ENCODE peak calls at places on chromosome 5, in ten cellular contexts. One of them, this sample, is unnamed.

GRCh38 chr5:1315018-1315708 is 20.3 kb upstream of the TERT start:
- DNase-seq in activated T-helper 1 cell treated with Interleukin-2 at 50 U/mL for 16 hours: no peak
- DNase-seq in COR-L47: no peak
- DNase-seq in SK-N-MC: no peak
- DNase-seq in Right ventricle myocardium superior: no peak
- DNase-seq in activated naive CD8-positive, alpha-beta T cell treated with anti-CD3 and anti-CD28 coated beads, Interleukin-2, amount 50 U/mL, for 24 hours: no peak
- DNase-seq in left ventricle myocardium inferior: no peak
- DNase-seq in effector memory CD4-positive, alpha-beta T cell: no peak
- DNase-seq in substantia nigra: no peak
- DNase-seq in HTR-8/SVneo: no peak
- DNase-seq in this sample: no peak

GRCh38 chr5:128213340-128213739 is 129.8 kb downstream of the SLC12A2 start:
- DNase-seq in effector memory CD4-positive, alpha-beta T cell: peak; percentile 11
- DNase-seq in activated T-helper 1 cell treated with Interleukin-2 at 50 U/mL for 16 hours: no peak
- DNase-seq in Right ventricle myocardium superior: no peak
- DNase-seq in left ventricle myocardium inferior: no peak
- DNase-seq in HTR-8/SVneo: peak; percentile 30
- DNase-seq in substantia nigra: no peak
- DNase-seq in SK-N-MC: peak; percentile 45
- DNase-seq in activated naive CD8-positive, alpha-beta T cell treated with anti-CD3 and anti-CD28 coated beads, Interleukin-2, amount 50 U/mL, for 24 hours: peak; percentile 48
- DNase-seq in COR-L47: peak; percentile 53
- DNase-seq in this sample: peak; percentile 65

GRCh38 chr5:177365845-177366527 is 8.3 kb downstream of the RGS14 start:
- DNase-seq in HTR-8/SVneo: no peak
- DNase-seq in Right ventricle myocardium superior: no peak
- DNase-seq in activated naive CD8-positive, alpha-beta T cell treated with anti-CD3 and anti-CD28 coated beads, Interleukin-2, amount 50 U/mL, for 24 hours: no peak
- DNase-seq in SK-N-MC: no peak
- DNase-seq in COR-L47: no peak
- DNase-seq in effector memory CD4-positive, alpha-beta T cell: no peak
- DNase-seq in left ventricle myocardium inferior: no peak
- DNase-seq in activated T-helper 1 cell treated with Interleukin-2 at 50 U/mL for 16 hours: no peak
- DNase-seq in substantia nigra: no peak
- DNase-seq in this sample: no peak

GRCh38 chr5:141100243-141100805 is at the start of gene PCDHB3:
- DNase-seq in activated naive CD8-positive, alpha-beta T cell treated with anti-CD3 and anti-CD28 coated beads, Interleukin-2, amount 50 U/mL, for 24 hours: peak; percentile 37
- DNase-seq in SK-N-MC: no peak
- DNase-seq in COR-L47: peak; percentile 45
- DNase-seq in Right ventricle myocardium superior: peak; percentile 55
- DNase-seq in activated T-helper 1 cell treated with Interleukin-2 at 50 U/mL for 16 hours: no peak
- DNase-seq in HTR-8/SVneo: peak; percentile 78
- DNase-seq in left ventricle myocardium inferior: peak; percentile 40
- DNase-seq in substantia nigra: no peak
- DNase-seq in effector memory CD4-positive, alpha-beta T cell: no peak
- DNase-seq in this sample: no peak

GRCh38 chr5:125189451-125190051 is 443.1 kb upstream of the ZNF608 start:
- DNase-seq in left ventricle myocardium inferior: no peak
- DNase-seq in HTR-8/SVneo: no peak
- DNase-seq in substantia nigra: no peak
- DNase-seq in Right ventricle myocardium superior: no peak
- DNase-seq in activated naive CD8-positive, alpha-beta T cell treated with anti-CD3 and anti-CD28 coated beads, Interleukin-2, amount 50 U/mL, for 24 hours: no peak
- DNase-seq in activated T-helper 1 cell treated with Interleukin-2 at 50 U/mL for 16 hours: no peak
- DNase-seq in COR-L47: no peak
- DNase-seq in effector memory CD4-positive, alpha-beta T cell: no peak
- DNase-seq in SK-N-MC: no peak
- DNase-seq in this sample: no peak

GRCh38 chr5:144467795-144468194 is 297.1 kb downstream of the KCTD16 start:
- DNase-seq in activated naive CD8-positive, alpha-beta T cell treated with anti-CD3 and anti-CD28 coated beads, Interleukin-2, amount 50 U/mL, for 24 hours: no peak
- DNase-seq in SK-N-MC: no peak
- DNase-seq in effector memory CD4-positive, alpha-beta T cell: no peak
- DNase-seq in HTR-8/SVneo: peak; percentile 38
- DNase-seq in COR-L47: peak; percentile 79
- DNase-seq in Right ventricle myocardium superior: no peak
- DNase-seq in left ventricle myocardium inferior: no peak
- DNase-seq in substantia nigra: no peak
- DNase-seq in activated T-helper 1 cell treated with Interleukin-2 at 50 U/mL for 16 hours: no peak
- DNase-seq in this sample: no peak

GRCh38 chr5:72281764-72282499 is 38.1 kb downstream of the MRPS27 start:
- DNase-seq in effector memory CD4-positive, alpha-beta T cell: no peak
- DNase-seq in SK-N-MC: peak; percentile 96
- DNase-seq in HTR-8/SVneo: peak; percentile 61
- DNase-seq in activated naive CD8-positive, alpha-beta T cell treated with anti-CD3 and anti-CD28 coated beads, Interleukin-2, amount 50 U/mL, for 24 hours: no peak
- DNase-seq in left ventricle myocardium inferior: no peak
- DNase-seq in COR-L47: no peak
- DNase-seq in Right ventricle myocardium superior: no peak
- DNase-seq in substantia nigra: no peak
- DNase-seq in activated T-helper 1 cell treated with Interleukin-2 at 50 U/mL for 16 hours: no peak
- DNase-seq in this sample: no peak

GRCh38 chr5:79062431-79062830 is 7.0 kb downstream of the DMGDH start:
- DNase-seq in left ventricle myocardium inferior: no peak
- DNase-seq in SK-N-MC: no peak
- DNase-seq in COR-L47: peak; percentile 35
- DNase-seq in HTR-8/SVneo: no peak
- DNase-seq in effector memory CD4-positive, alpha-beta T cell: no peak
- DNase-seq in activated T-helper 1 cell treated with Interleukin-2 at 50 U/mL for 16 hours: no peak
- DNase-seq in activated naive CD8-positive, alpha-beta T cell treated with anti-CD3 and anti-CD28 coated beads, Interleukin-2, amount 50 U/mL, for 24 hours: no peak
- DNase-seq in Right ventricle myocardium superior: no peak
- DNase-seq in substantia nigra: no peak
- DNase-seq in this sample: no peak

GRCh38 chr5:143968071-143968878 is 156.3 kb downstream of the HMHB1 start:
- DNase-seq in Right ventricle myocardium superior: no peak
- DNase-seq in activated naive CD8-positive, alpha-beta T cell treated with anti-CD3 and anti-CD28 coated beads, Interleukin-2, amount 50 U/mL, for 24 hours: no peak
- DNase-seq in COR-L47: no peak
- DNase-seq in effector memory CD4-positive, alpha-beta T cell: no peak
- DNase-seq in left ventricle myocardium inferior: no peak
- DNase-seq in SK-N-MC: no peak
- DNase-seq in HTR-8/SVneo: peak; percentile 40
- DNase-seq in activated T-helper 1 cell treated with Interleukin-2 at 50 U/mL for 16 hours: no peak
- DNase-seq in substantia nigra: no peak
- DNase-seq in this sample: peak; percentile 8

GRCh38 chr5:126357585-126358342 is 65.4 kb upstream of the GRAMD2B start:
- DNase-seq in HTR-8/SVneo: no peak
- DNase-seq in Right ventricle myocardium superior: no peak
- DNase-seq in substantia nigra: no peak
- DNase-seq in COR-L47: no peak
- DNase-seq in left ventricle myocardium inferior: no peak
- DNase-seq in effector memory CD4-positive, alpha-beta T cell: no peak
- DNase-seq in activated naive CD8-positive, alpha-beta T cell treated with anti-CD3 and anti-CD28 coated beads, Interleukin-2, amount 50 U/mL, for 24 hours: no peak
- DNase-seq in SK-N-MC: no peak
- DNase-seq in activated T-helper 1 cell treated with Interleukin-2 at 50 U/mL for 16 hours: no peak
- DNase-seq in this sample: no peak

GRCh38 chr5:152274206-152274605 is 130.9 kb downstream of the NMUR2 start:
- DNase-seq in substantia nigra: no peak
- DNase-seq in COR-L47: no peak
- DNase-seq in Right ventricle myocardium superior: no peak
- DNase-seq in effector memory CD4-positive, alpha-beta T cell: no peak
- DNase-seq in activated naive CD8-positive, alpha-beta T cell treated with anti-CD3 and anti-CD28 coated beads, Interleukin-2, amount 50 U/mL, for 24 hours: no peak
- DNase-seq in activated T-helper 1 cell treated with Interleukin-2 at 50 U/mL for 16 hours: no peak
- DNase-seq in left ventricle myocardium inferior: no peak
- DNase-seq in HTR-8/SVneo: no peak
- DNase-seq in SK-N-MC: no peak
- DNase-seq in this sample: no peak

GRCh38 chr5:155728146-155728856 is 598.7 kb upstream of the SGCD start:
- DNase-seq in activated naive CD8-positive, alpha-beta T cell treated with anti-CD3 and anti-CD28 coated beads, Interleukin-2, amount 50 U/mL, for 24 hours: no peak
- DNase-seq in effector memory CD4-positive, alpha-beta T cell: no peak
- DNase-seq in SK-N-MC: no peak
- DNase-seq in activated T-helper 1 cell treated with Interleukin-2 at 50 U/mL for 16 hours: no peak
- DNase-seq in Right ventricle myocardium superior: peak; percentile 78
- DNase-seq in COR-L47: peak; percentile 58
- DNase-seq in left ventricle myocardium inferior: peak; percentile 69
- DNase-seq in HTR-8/SVneo: no peak
- DNase-seq in substantia nigra: peak; percentile 17
- DNase-seq in this sample: peak; percentile 38

GRCh38 chr5:151694035-151694485 is 7.3 kb upstream of the SPARC start:
- DNase-seq in substantia nigra: no peak
- DNase-seq in Right ventricle myocardium superior: no peak
- DNase-seq in left ventricle myocardium inferior: no peak
- DNase-seq in COR-L47: no peak
- DNase-seq in activated T-helper 1 cell treated with Interleukin-2 at 50 U/mL for 16 hours: no peak
- DNase-seq in activated naive CD8-positive, alpha-beta T cell treated with anti-CD3 and anti-CD28 coated beads, Interleukin-2, amount 50 U/mL, for 24 hours: no peak
- DNase-seq in SK-N-MC: no peak
- DNase-seq in HTR-8/SVneo: no peak
- DNase-seq in effector memory CD4-positive, alpha-beta T cell: no peak
- DNase-seq in this sample: peak; percentile 97

GRCh38 chr5:129244478-129244877 is 149.9 kb downstream of the ISOC1 start:
- DNase-seq in SK-N-MC: no peak
- DNase-seq in HTR-8/SVneo: no peak
- DNase-seq in effector memory CD4-positive, alpha-beta T cell: no peak
- DNase-seq in Right ventricle myocardium superior: no peak
- DNase-seq in activated naive CD8-positive, alpha-beta T cell treated with anti-CD3 and anti-CD28 coated beads, Interleukin-2, amount 50 U/mL, for 24 hours: no peak
- DNase-seq in activated T-helper 1 cell treated with Interleukin-2 at 50 U/mL for 16 hours: no peak
- DNase-seq in left ventricle myocardium inferior: no peak
- DNase-seq in COR-L47: no peak
- DNase-seq in substantia nigra: no peak
- DNase-seq in this sample: no peak

This sample was measured in putamen.